ENCODE peak calls at places on chromosomes 13 and 19, in ten cellular contexts. I is adipocyte; W is activated T-helper 9 cell treated with anti-CD3 and anti-CD28 coated beads, Interleukin-2, amount 50 U/mL, for 16 hours; P is MV-4-11; V is fibroblast of lung; J is substantia nigra; N is AG04449; T is hepatic stellate cell; S is T-cell; H is NCI-H187 treated with DMSO at 0.1 percent for 48 hours. Z is an unnamed sample.

GRCh38 chr19:3549816-3550215 is 7.6 kb downstream of the MFSD12 start:
- DNase-seq in I (no peak), W (no peak), P (no peak), V (no peak), J (no peak), N (no peak), T (no peak), S (no peak), H (no peak), Z (no peak)

GRCh38 chr13:74191036-74191809 is 57.0 kb upstream of the KLF12 start:
- DNase-seq in I (no peak), W (no peak), P (no peak), V (no peak), J (no peak), N (no peak), T (no peak), S (no peak), H (no peak), Z (no peak)

GRCh38 chr19:6126335-6126974 is 9.0 kb upstream of the ACSBG2 start:
- DNase-seq in I (peak; percentile 41), W (no peak), P (peak; percentile 84), V (peak; percentile 72), J (no peak), N (no peak), T (peak; percentile 47), S (no peak), H (no peak), Z (no peak)

GRCh38 chr13:99120751-99121150 is 79.9 kb upstream of the UBAC2 start:
- DNase-seq in I (no peak), W (no peak), P (no peak), V (no peak), J (no peak), N (no peak), T (no peak), S (no peak), H (no peak), Z (no peak)

GRCh38 chr19:49946415-49946814 is 14.6 kb downstream of the SIGLEC11 start:
- DNase-seq in I (no peak), W (no peak), P (no peak), V (no peak), J (no peak), N (no peak), T (no peak), S (no peak), H (no peak), Z (no peak)

GRCh38 chr13:89568746-89569145 is 1778.7 kb upstream of the MIR17HG start:
- DNase-seq in I (no peak), W (no peak), P (no peak), V (no peak), J (no peak), N (no peak), T (no peak), S (no peak), H (no peak), Z (no peak)

GRCh38 chr19:14337510-14337909 is 43.7 kb upstream of the ADGRE5 start:
- DNase-seq in I (peak; percentile 14), W (no peak), P (peak; percentile 39), V (no peak), J (no peak), N (no peak), T (no peak), S (peak; percentile 43), H (no peak), Z (no peak)

GRCh38 chr13:101925731-101926130 is 473.3 kb downstream of the ITGBL1 start:
- DNase-seq in I (no peak), W (no peak), P (no peak), V (no peak), J (no peak), N (no peak), T (no peak), S (no peak), H (peak; percentile 75), Z (no peak)

GRCh38 chr19:15288146-15288963 is 44.0 kb downstream of the BRD4 start:
- DNase-seq in I (peak; percentile 59), W (no peak), P (peak; percentile 65), V (no peak), J (peak; percentile 79), N (no peak), T (no peak), S (no peak), H (no peak), Z (no peak)

GRCh38 chr19:6061420-6062130 is 48.7 kb downstream of the RFX2 start:
- DNase-seq in I (no peak), W (no peak), P (no peak), V (no peak), J (no peak), N (no peak), T (no peak), S (no peak), H (no peak), Z (no peak)

GRCh38 chr19:41223431-41224234 is 4.6 kb downstream of the AXL start:
- DNase-seq in I (peak; percentile 76), W (no peak), P (no peak), V (peak; percentile 66), J (no peak), N (no peak), T (peak; percentile 96), S (no peak), H (no peak), Z (no peak)

GRCh38 chr13:33678084-33678483 is 139.9 kb upstream of the RFC3 start:
- DNase-seq in I (no peak), W (no peak), P (no peak), V (no peak), J (no peak), N (no peak), T (no peak), S (no peak), H (no peak), Z (no peak)

GRCh38 chr19:38276942-38277517 is 12.7 kb downstream of the SPINT2 start:
- DNase-seq in I (no peak), W (no peak), P (no peak), V (no peak), J (no peak), N (no peak), T (no peak), S (no peak), H (no peak), Z (no peak)

GRCh38 chr19:54160182-54160811 is 776 bp upstream of the LENG1 start:
- DNase-seq in I (peak; percentile 61), W (no peak), P (no peak), V (no peak), J (no peak), N (no peak), T (no peak), S (no peak), H (no peak), Z (no peak)

GRCh38 chr13:100214886-100215285 is 126.0 kb downstream of the PCCA start:
- DNase-seq in I (peak; percentile 76), W (no peak), P (no peak), V (peak; percentile 54), J (no peak), N (peak; percentile 84), T (peak; percentile 28), S (no peak), H (no peak), Z (no peak)

GRCh38 chr19:54133312-54133956 is 4.1 kb upstream of the CNOT3 start:
- DNase-seq in I (no peak), W (no peak), P (peak; percentile 49), V (no peak), J (no peak), N (peak; percentile 34), T (no peak), S (no peak), H (no peak), Z (no peak)

GRCh38 chr19:725461-726089 is 16.8 kb downstream of the PALM start:
- DNase-seq in I (no peak), W (no peak), P (no peak), V (no peak), J (no peak), N (no peak), T (no peak), S (no peak), H (no peak), Z (no peak)

GRCh38 chr13:43132228-43132627 is 108.8 kb downstream of the DNAJC15 start:
- DNase-seq in I (peak; percentile 14), W (no peak), P (no peak), V (peak; percentile 44), J (no peak), N (no peak), T (no peak), S (no peak), H (peak; percentile 8), Z (no peak)

GRCh38 chr19:51427220-51427619 is 9.8 kb upstream of the SIGLEC10 start:
- DNase-seq in I (no peak), W (no peak), P (peak; percentile 27), V (no peak), J (no peak), N (no peak), T (no peak), S (no peak), H (no peak), Z (no peak)

GRCh38 chr19:41746593-41747227 is 8.6 kb upstream of the CEACAM6 start:
- DNase-seq in I (peak; percentile 46), W (peak; percentile 1), P (peak; percentile 79), V (peak; percentile 43), J (no peak), N (peak; percentile 3), T (peak; percentile 36), S (peak; percentile 31), H (peak; percentile 72), Z (no peak)

GRCh38 chr19:45173816-45174215 is 4.2 kb downstream of the TRAPPC6A start:
- DNase-seq in I (no peak), W (no peak), P (peak; percentile 35), V (peak; percentile 55), J (no peak), N (peak; percentile 75), T (no peak), S (no peak), H (no peak), Z (no peak)

GRCh38 chr13:66138172-66138811 is 1091.8 kb downstream of the PCDH9 start:
- DNase-seq in I (no peak), W (no peak), P (peak; percentile 31), V (no peak), J (no peak), N (no peak), T (no peak), S (no peak), H (no peak), Z (no peak)

GRCh38 chr13:59343993-59344780 is 819.5 kb downstream of the DIAPH3 start:
- DNase-seq in I (no peak), W (no peak), P (no peak), V (no peak), J (no peak), N (no peak), T (no peak), S (no peak), H (no peak), Z (no peak)

GRCh38 chr19:48480151-48480475 is 10.9 kb downstream of the CYTH2 start:
- DNase-seq in I (no peak), W (no peak), P (peak; percentile 33), V (peak; percentile 29), J (peak; percentile 53), N (no peak), T (no peak), S (peak; percentile 35), H (no peak), Z (no peak)

GRCh38 chr19:22545751-22546150 is 88.4 kb upstream of the ZNF492 start:
- DNase-seq in I (peak; percentile 12), W (no peak), P (peak; percentile 35), V (no peak), J (no peak), N (no peak), T (peak; percentile 8), S (no peak), H (no peak), Z (no peak)

GRCh38 chr19:38263696-38264485 is 482 bp upstream of the SPINT2 start:
- DNase-seq in I (peak; percentile 49), W (peak; percentile 58), P (peak; percentile 88), V (no peak), J (no peak), N (no peak), T (peak; percentile 86), S (peak; percentile 76), H (peak; percentile 96), Z (no peak)

GRCh38 chr13:59478908-59479307 is 684.8 kb downstream of the DIAPH3 start:
- DNase-seq in I (no peak), W (no peak), P (no peak), V (no peak), J (no peak), N (no peak), T (no peak), S (no peak), H (no peak), Z (no peak)

GRCh38 chr13:34223984-34224383 is 406.0 kb downstream of the RFC3 start:
- DNase-seq in I (no peak), W (no peak), P (no peak), V (no peak), J (no peak), N (no peak), T (no peak), S (no peak), H (no peak), Z (no peak)

Z was measured in cortex of kidney.